ENCODE peak calls at places on chromosomes 6 and 20, in ten cellular contexts. N is upper lobe of right lung; A is neural progenitor cell; T is anterior cingulate cortex; W is naive B cell; Z is neural crest cell; J is left ventricle myocardium inferior; I is effector memory CD4-positive, alpha-beta T cell; K is aorta; E is EL. V is an unnamed sample.

GRCh38 chr20:50238081-50238800 is 47.6 kb downstream of the CEBPB start:
- DNase-seq in N (no peak), A (no peak), T (no peak), W (no peak), Z (no peak), J (no peak), I (no peak), K (no peak), E (no peak), V (no peak)

GRCh38 chr6:24980507-24981384 is 45.0 kb upstream of the RIPOR2 start:
- DNase-seq in N (no peak), A (peak), T (no peak), W (no peak), Z (no peak), J (no peak), I (no peak), K (no peak), E (peak), V (no peak)

GRCh38 chr6:160348552-160349441 is 619 bp downstream of the SLC22A3 start:
- DNase-seq in N (peak), A (peak), T (no peak), W (no peak), Z (peak), J (no peak), I (no peak), K (no peak), E (peak), V (peak)

GRCh38 chr6:10449751-10450150 is 34.9 kb upstream of the TFAP2A start:
- DNase-seq in N (no peak), A (no peak), T (no peak), W (no peak), Z (no peak), J (no peak), I (no peak), K (no peak), E (peak), V (no peak)

GRCh38 chr20:32416206-32416605 is 58.1 kb downstream of the ASXL1 start:
- DNase-seq in N (no peak), A (no peak), T (no peak), W (no peak), Z (no peak), J (no peak), I (no peak), K (no peak), E (no peak), V (no peak)

GRCh38 chr20:34704177-34705007 is at the start of gene TP53INP2:
- DNase-seq in N (peak), A (peak), T (peak), W (peak), Z (peak), J (peak), I (peak), K (peak), E (peak), V (peak)

GRCh38 chr6:5325173-5325572 is 63.9 kb downstream of the FARS2 start:
- DNase-seq in N (no peak), A (no peak), T (peak), W (no peak), Z (no peak), J (no peak), I (no peak), K (no peak), E (no peak), V (no peak)

GRCh38 chr6:107845777-107846176 is 21.7 kb upstream of the SCML4 start:
- DNase-seq in N (no peak), A (no peak), T (no peak), W (no peak), Z (no peak), J (no peak), I (no peak), K (no peak), E (no peak), V (no peak)

GRCh38 chr6:159390384-159390783 is 221.2 kb downstream of the FNDC1 start:
- DNase-seq in N (no peak), A (no peak), T (no peak), W (no peak), Z (no peak), J (peak), I (no peak), K (peak), E (no peak), V (no peak)

GRCh38 chr6:107033136-107033535 is 5.1 kb downstream of the MTRES1 start:
- DNase-seq in N (no peak), A (no peak), T (no peak), W (no peak), Z (no peak), J (no peak), I (no peak), K (no peak), E (peak), V (peak)

GRCh38 chr6:26128013-26128771 is 41.0 kb downstream of the HFE start:
- DNase-seq in N (no peak), A (no peak), T (no peak), W (no peak), Z (no peak), J (no peak), I (no peak), K (no peak), E (no peak), V (no peak)

GRCh38 chr6:4908062-4908461 is 95.8 kb downstream of the RPP40 start:
- DNase-seq in N (no peak), A (no peak), T (no peak), W (no peak), Z (no peak), J (no peak), I (no peak), K (no peak), E (no peak), V (peak)

GRCh38 chr6:116779569-116780164 is 14.1 kb upstream of the FAM162B start:
- DNase-seq in N (no peak), A (peak), T (no peak), W (no peak), Z (no peak), J (no peak), I (no peak), K (no peak), E (peak), V (peak)

GRCh38 chr6:142702501-142703460 is 242.2 kb downstream of the HIVEP2 start:
- DNase-seq in N (peak), A (peak), T (no peak), W (peak), Z (no peak), J (peak), I (no peak), K (peak), E (no peak), V (no peak)

GRCh38 chr6:25482996-25483395 is 169.0 kb upstream of the SCGN start:
- DNase-seq in N (no peak), A (no peak), T (no peak), W (no peak), Z (no peak), J (no peak), I (no peak), K (no peak), E (no peak), V (no peak)

GRCh38 chr20:24956001-24956761 is 7.1 kb downstream of the CST7 start:
- DNase-seq in N (no peak), A (no peak), T (no peak), W (no peak), Z (no peak), J (no peak), I (no peak), K (peak), E (no peak), V (no peak)

GRCh38 chr20:25040438-25040831 is 17.5 kb downstream of the ACSS1 start:
- DNase-seq in N (peak), A (no peak), T (no peak), W (no peak), Z (no peak), J (no peak), I (no peak), K (peak), E (peak), V (peak)

GRCh38 chr6:46378882-46379405 is 112.3 kb downstream of the RCAN2 start:
- DNase-seq in N (no peak), A (no peak), T (peak), W (no peak), Z (no peak), J (no peak), I (no peak), K (no peak), E (no peak), V (no peak)

GRCh38 chr6:11122380-11122779 is 10.9 kb upstream of the ERVFRD-1 start:
- DNase-seq in N (no peak), A (no peak), T (no peak), W (no peak), Z (no peak), J (no peak), I (no peak), K (no peak), E (no peak), V (no peak)

GRCh38 chr6:5453531-5453930 is 192.2 kb downstream of the FARS2 start:
- DNase-seq in N (no peak), A (no peak), T (no peak), W (no peak), Z (no peak), J (no peak), I (no peak), K (no peak), E (no peak), V (no peak)

GRCh38 chr20:49701313-49701731 is 12.4 kb downstream of the B4GALT5 start:
- DNase-seq in N (no peak), A (no peak), T (no peak), W (no peak), Z (no peak), J (no peak), I (no peak), K (no peak), E (peak), V (peak)

GRCh38 chr20:5691918-5692618 is 58.1 kb upstream of the SHLD1 start:
- DNase-seq in N (no peak), A (no peak), T (no peak), W (peak), Z (no peak), J (no peak), I (no peak), K (no peak), E (no peak), V (no peak)

GRCh38 chr6:456358-456857 is 64.9 kb downstream of the IRF4 start:
- DNase-seq in N (no peak), A (peak), T (no peak), W (no peak), Z (no peak), J (no peak), I (no peak), K (no peak), E (no peak), V (no peak)

GRCh38 chr6:150482883-150483409 is 114.1 kb downstream of the IYD start:
- DNase-seq in N (no peak), A (no peak), T (no peak), W (no peak), Z (no peak), J (no peak), I (no peak), K (no peak), E (no peak), V (no peak)

GRCh38 chr6:122620428-122620827 is 10.2 kb downstream of the PKIB start:
- DNase-seq in N (no peak), A (no peak), T (no peak), W (no peak), Z (no peak), J (no peak), I (no peak), K (no peak), E (no peak), V (no peak)

GRCh38 chr6:35142578-35142977 is 1.4 kb upstream of the TCP11 start:
- DNase-seq in N (no peak), A (no peak), T (no peak), W (no peak), Z (no peak), J (no peak), I (no peak), K (no peak), E (peak), V (peak)

GRCh38 chr20:48733296-48733790 is 94.5 kb downstream of the PREX1 start:
- DNase-seq in N (no peak), A (no peak), T (no peak), W (no peak), Z (no peak), J (no peak), I (no peak), K (no peak), E (peak), V (no peak)

GRCh38 chr6:121504227-121504626 is 68.8 kb downstream of the GJA1 start:
- DNase-seq in N (no peak), A (no peak), T (no peak), W (no peak), Z (no peak), J (no peak), I (no peak), K (no peak), E (peak), V (peak)

GRCh38 chr20:3398681-3399252 is 8.7 kb downstream of the DNAAF9 start:
- DNase-seq in N (no peak), A (no peak), T (no peak), W (no peak), Z (no peak), J (no peak), I (no peak), K (no peak), E (peak), V (peak)

GRCh38 chr20:4067600-4068261 is 52.4 kb upstream of the RNF24 start:
- DNase-seq in N (no peak), A (no peak), T (no peak), W (no peak), Z (no peak), J (no peak), I (no peak), K (no peak), E (peak), V (peak)

GRCh38 chr20:62822788-62823651 is 6.2 kb downstream of the COL9A3 start:
- DNase-seq in N (no peak), A (peak), T (no peak), W (no peak), Z (no peak), J (no peak), I (no peak), K (no peak), E (peak), V (no peak)

GRCh38 chr6:164200071-164200470 is 785.6 kb downstream of the QKI start:
- DNase-seq in N (no peak), A (no peak), T (no peak), W (no peak), Z (no peak), J (no peak), I (no peak), K (no peak), E (peak), V (peak)

GRCh38 chr20:15637971-15638754 is 935.1 kb downstream of the KIF16B start:
- DNase-seq in N (no peak), A (peak), T (no peak), W (no peak), Z (peak), J (no peak), I (no peak), K (no peak), E (no peak), V (no peak)

GRCh38 chr20:47318027-47318595 is 38.4 kb downstream of the ZMYND8 start:
- DNase-seq in N (peak), A (peak), T (peak), W (no peak), Z (no peak), J (no peak), I (no peak), K (peak), E (peak), V (peak)

GRCh38 chr6:56073761-56074160 is 173.6 kb downstream of the COL21A1 start:
- DNase-seq in N (no peak), A (no peak), T (no peak), W (no peak), Z (no peak), J (no peak), I (no peak), K (no peak), E (no peak), V (no peak)

GRCh38 chr20:44910690-44911262 is 916 bp downstream of the PABPC1L start:
- DNase-seq in N (no peak), A (peak), T (no peak), W (no peak), Z (no peak), J (no peak), I (no peak), K (no peak), E (peak), V (peak)

GRCh38 chr20:39880890-39881289 is 808.1 kb downstream of the MAFB start:
- DNase-seq in N (no peak), A (no peak), T (no peak), W (no peak), Z (no peak), J (no peak), I (no peak), K (no peak), E (peak), V (peak)